ENCODE peak calls at places on chromosome 9, in nine cellular contexts. O is upper lobe of right lung; X is HuH-7; H is neural progenitor cell; A is naive thymus-derived CD8-positive, alpha-beta T cell; K is OCI-LY7; G is NCI-H1417; N is EH; S is stimulated activated naive CD8-positive, alpha-beta T cell treated with anti-CD3 and anti-CD28 coated beads, Interleukin-15, amount 100 ng/mL, for 72 hours. R is an unnamed sample.

GRCh38 chr9:95017062-95017461 is 290.6 kb downstream of the AOPEP start:
- DNase-seq in O (no peak), X (no peak), H (no peak), A (no peak), K (no peak), G (no peak), N (peak; percentile 62), S (no peak), R (no peak)

GRCh38 chr9:34744295-34745221 is 34.6 kb upstream of the CCL21 start:
- DNase-seq in O (no peak), X (no peak), H (peak; percentile 34), A (no peak), K (no peak), G (peak; percentile 28), N (peak; percentile 16), S (no peak), R (no peak)

GRCh38 chr9:136742640-136743391 is at the start of gene LCN10:
- DNase-seq in O (no peak), X (peak; percentile 94), H (peak; percentile 79), A (no peak), K (no peak), G (peak; percentile 77), N (no peak), S (no peak), R (no peak)

GRCh38 chr9:86434039-86434726 is 80.0 kb upstream of the TUT7 start:
- DNase-seq in O (no peak), X (peak; percentile 28), H (peak; percentile 64), A (peak; percentile 17), K (peak; percentile 48), G (peak; percentile 20), N (peak; percentile 72), S (no peak), R (peak; percentile 81)

GRCh38 chr9:93815677-93816076 is 139.5 kb downstream of the BARX1 start:
- DNase-seq in O (no peak), X (no peak), H (no peak), A (no peak), K (no peak), G (no peak), N (no peak), S (no peak), R (no peak)

GRCh38 chr9:112112941-112113399 is 62.1 kb downstream of the SUSD1 start:
- DNase-seq in O (no peak), X (peak; percentile 76), H (peak; percentile 53), A (peak; percentile 12), K (peak; percentile 10), G (peak; percentile 37), N (no peak), S (peak; percentile 18), R (peak; percentile 15)

GRCh38 chr9:134229466-134230091 is 65.2 kb upstream of the RNU6ATAC start:
- DNase-seq in O (no peak), X (no peak), H (no peak), A (no peak), K (no peak), G (no peak), N (no peak), S (no peak), R (no peak)

GRCh38 chr9:27712826-27713225 is 139.5 kb upstream of the C9orf72 start:
- DNase-seq in O (no peak), X (no peak), H (no peak), A (no peak), K (no peak), G (no peak), N (no peak), S (no peak), R (no peak)

GRCh38 chr9:96009690-96010477 is 134.4 kb downstream of the ERCC6L2 start:
- DNase-seq in O (no peak), X (no peak), H (no peak), A (peak; percentile 55), K (no peak), G (no peak), N (no peak), S (peak; percentile 69), R (no peak)

GRCh38 chr9:38359689-38360385 is 32.7 kb upstream of the ALDH1B1 start:
- DNase-seq in O (no peak), X (no peak), H (no peak), A (no peak), K (no peak), G (no peak), N (peak; percentile 18), S (no peak), R (no peak)

R was measured in Kasumi-1.